ENCODE peak calls at places on chromosomes 12 and 14, in seven cellular contexts. V, J, U, R, X, C and Z are unnamed samples.

GRCh38 chr12:2624543-2625266 is 170.1 kb upstream of the FKBP4 start:
- DNase-seq in J (no peak), X (no peak), R (no peak), C (no peak), V (no peak), U (no peak), Z (no peak)

GRCh38 chr14:99524804-99525698 is 43.8 kb downstream of the CCNK start:
- DNase-seq in J (no peak), V (peak), X (no peak), C (no peak), U (peak), R (no peak), Z (no peak)

GRCh38 chr12:50100561-50100960 is 3.2 kb upstream of the GPD1 start:
- DNase-seq in V (no peak), C (no peak), X (no peak), J (no peak), R (no peak), U (no peak), Z (no peak)

GRCh38 chr12:48818831-48819590 is 715 bp downstream of the CACNB3 start:
- DNase-seq in X (peak), R (no peak), C (peak), J (no peak), V (peak), U (no peak), Z (no peak)

GRCh38 chr12:26032719-26033241 is 74.3 kb downstream of the RASSF8 start:
- DNase-seq in J (no peak), X (no peak), V (no peak), R (no peak), C (no peak), U (no peak), Z (no peak)

GRCh38 chr12:82361461-82361915 is 3.2 kb downstream of the METTL25 start:
- DNase-seq in X (no peak), U (no peak), C (no peak), J (no peak), R (no peak), V (no peak), Z (no peak)

GRCh38 chr12:83318386-83318971 is 631.8 kb downstream of the TMTC2 start:
- DNase-seq in U (peak), V (no peak), R (no peak), J (no peak), X (no peak), C (no peak), Z (no peak)

GRCh38 chr12:67720383-67720856 is 71.9 kb downstream of the DYRK2 start:
- DNase-seq in U (peak), C (no peak), J (no peak), R (no peak), V (no peak), X (no peak), Z (no peak)

GRCh38 chr14:45211295-45211694 is 41.7 kb downstream of the MIS18BP1 start:
- DNase-seq in C (no peak), V (no peak), X (no peak), R (no peak), J (no peak), U (no peak), Z (no peak)

GRCh38 chr12:75666126-75666979 is 154.9 kb upstream of the KRR1 start:
- DNase-seq in R (no peak), C (no peak), X (no peak), J (no peak), U (peak), V (no peak), Z (no peak)

GRCh38 chr14:103711516-103712431 is 3.5 kb downstream of the XRCC3 start:
- DNase-seq in U (no peak), J (no peak), V (no peak), R (no peak), C (no peak), X (no peak), Z (no peak)

GRCh38 chr14:77752799-77753516 is 8.0 kb downstream of the SNW1 start:
- DNase-seq in V (no peak), J (no peak), X (no peak), U (no peak), R (no peak), C (no peak), Z (no peak)

GRCh38 chr14:32938719-32939253 is at the start of gene NPAS3:
- DNase-seq in U (no peak), J (no peak), C (no peak), X (peak), V (peak), R (no peak), Z (no peak)

GRCh38 chr14:97824218-97824617 is 1027.0 kb downstream of the VRK1 start:
- DNase-seq in R (no peak), X (no peak), V (no peak), C (no peak), J (no peak), U (no peak), Z (no peak)

GRCh38 chr12:9798008-9798619 is 29.2 kb upstream of the KLRF1 start:
- DNase-seq in X (peak), V (peak), R (peak), C (peak), U (peak), J (peak), Z (peak)

GRCh38 chr14:51614707-51615106 is 37.0 kb upstream of the FRMD6 start:
- DNase-seq in U (no peak), X (no peak), V (no peak), R (no peak), J (no peak), C (no peak), Z (no peak)

GRCh38 chr12:24127919-24128721 is 178.7 kb upstream of the SOX5 start:
- DNase-seq in X (peak), R (no peak), U (no peak), V (no peak), C (no peak), J (no peak), Z (no peak)

GRCh38 chr12:68231707-68232106 is 6.1 kb upstream of the IL26 start:
- DNase-seq in X (no peak), C (no peak), V (no peak), J (no peak), U (no peak), R (no peak), Z (no peak)

GRCh38 chr12:20513189-20513588 is 144.9 kb downstream of the PDE3A start:
- DNase-seq in R (no peak), V (no peak), C (no peak), J (no peak), X (no peak), U (no peak), Z (no peak)

GRCh38 chr12:30939234-30939633 is 12.7 kb downstream of the TSPAN11 start:
- DNase-seq in X (no peak), C (no peak), R (no peak), U (no peak), J (no peak), V (no peak), Z (no peak)

GRCh38 chr12:87784350-87784749 is 244.9 kb downstream of the C12orf50 start:
- DNase-seq in U (no peak), R (no peak), C (no peak), V (no peak), J (no peak), X (no peak), Z (no peak)

GRCh38 chr12:127174881-127175280 is 1092.1 kb upstream of the TMEM132C start:
- DNase-seq in V (no peak), R (no peak), X (no peak), J (no peak), C (no peak), U (no peak), Z (no peak)

GRCh38 chr14:41597647-41598046 is 9.0 kb upstream of the LRFN5 start:
- DNase-seq in X (no peak), V (no peak), R (peak), J (no peak), U (no peak), C (no peak), Z (no peak)

GRCh38 chr12:70508178-70508577 is 129.1 kb downstream of the PTPRB start:
- DNase-seq in J (no peak), U (peak), X (no peak), C (no peak), V (no peak), R (no peak), Z (no peak)

GRCh38 chr14:95190346-95190840 is 33.1 kb upstream of the DICER1 start:
- DNase-seq in U (no peak), R (no peak), J (no peak), V (no peak), X (no peak), C (no peak), Z (no peak)

GRCh38 chr12:24850486-24850885 is 98.4 kb downstream of the BCAT1 start:
- DNase-seq in J (no peak), X (no peak), R (no peak), C (no peak), U (no peak), V (no peak), Z (no peak)

GRCh38 chr12:123120452-123121166 is 30.3 kb downstream of the PITPNM2 start:
- DNase-seq in X (no peak), J (no peak), U (no peak), R (no peak), V (no peak), C (no peak), Z (no peak)

GRCh38 chr14:76352639-76353281 is 23.2 kb upstream of the ESRRB start:
- DNase-seq in J (peak), V (peak), C (peak), R (peak), U (peak), X (peak), Z (peak)

GRCh38 chr12:23887055-23887835 is 62.2 kb downstream of the SOX5 start:
- DNase-seq in V (no peak), R (no peak), C (no peak), J (no peak), U (no peak), X (no peak), Z (no peak)

GRCh38 chr12:118397693-118398440 is 21.5 kb downstream of the SUDS3 start:
- DNase-seq in J (no peak), U (no peak), R (no peak), V (no peak), C (no peak), X (no peak), Z (no peak)

GRCh38 chr14:104475256-104475655 is 104.3 kb upstream of the C14orf180 start:
- DNase-seq in R (no peak), U (no peak), C (no peak), V (no peak), X (no peak), J (no peak), Z (no peak)

GRCh38 chr14:64870160-64870559 is 9.5 kb downstream of the SPTB start:
- DNase-seq in V (no peak), U (no peak), J (no peak), R (no peak), C (no peak), X (no peak), Z (no peak)

GRCh38 chr12:47413806-47414205 is 292.0 kb downstream of the RPAP3 start:
- DNase-seq in X (no peak), C (no peak), R (no peak), V (no peak), U (no peak), J (no peak), Z (no peak)

GRCh38 chr12:106840217-106840616 is 65.7 kb downstream of the RIC8B start:
- DNase-seq in C (no peak), X (no peak), R (no peak), V (no peak), J (no peak), U (peak), Z (no peak)